ENCODE peak calls at places on chromosomes 7 and 10, in seven cellular contexts. I, M, J, A, O, F and N are unnamed samples.

GRCh38 chr7:150946826-150947750 is 31.0 kb downstream of the KCNH2 start:
- DNase-seq in O (no peak), A (no peak), F (peak; percentile 9), M (no peak), I (no peak), J (peak; percentile 50), N (no peak)

GRCh38 chr10:85445702-85446101 is 920.9 kb downstream of the GRID1 start:
- DNase-seq in J (no peak), A (no peak), F (no peak), I (no peak), O (no peak), M (no peak), N (no peak)

GRCh38 chr7:44201813-44202212 is 1.0 kb downstream of the YKT6 start:
- DNase-seq in A (no peak), J (no peak), O (no peak), M (no peak), F (no peak), I (no peak), N (no peak)

GRCh38 chr10:124629410-124629809 is 114.8 kb downstream of the FAM53B start:
- DNase-seq in O (no peak), J (peak; percentile 81), A (no peak), M (no peak), F (no peak), I (no peak), N (peak; percentile 63)

GRCh38 chr10:21724020-21724589 is 190.1 kb downstream of the MLLT10 start:
- DNase-seq in J (no peak), F (no peak), M (no peak), I (no peak), O (no peak), A (no peak), N (no peak)

GRCh38 chr10:72808001-72808400 is 85.5 kb upstream of the OIT3 start:
- DNase-seq in F (no peak), I (no peak), O (no peak), M (no peak), A (peak; percentile 12), J (no peak), N (no peak)

GRCh38 chr7:36207451-36208291 is 54.6 kb downstream of the EEPD1 start:
- DNase-seq in J (peak; percentile 79), M (no peak), O (peak; percentile 62), F (no peak), A (no peak), I (peak; percentile 31), N (peak; percentile 66)

GRCh38 chr10:29023678-29024077 is 265.2 kb upstream of the LYZL1 start:
- DNase-seq in O (no peak), F (no peak), A (no peak), M (no peak), J (no peak), I (no peak), N (no peak)

GRCh38 chr7:121116399-121116798 is 127.9 kb downstream of the CPED1 start:
- DNase-seq in O (no peak), A (no peak), F (no peak), J (no peak), M (no peak), I (no peak), N (no peak)

GRCh38 chr7:52325237-52325636 is 710.2 kb upstream of the POM121L12 start:
- DNase-seq in J (no peak), F (no peak), M (no peak), I (no peak), A (no peak), O (no peak), N (no peak)

GRCh38 chr10:98536551-98536950 is 89.8 kb upstream of the HPS1 start:
- DNase-seq in O (no peak), J (no peak), A (no peak), F (no peak), M (no peak), I (no peak), N (no peak)

GRCh38 chr7:151901828-151902227 is 24.9 kb upstream of the PRKAG2 start:
- DNase-seq in A (no peak), M (no peak), F (no peak), J (no peak), O (no peak), I (no peak), N (no peak)

GRCh38 chr7:25726682-25727357 is 425.2 kb upstream of the NFE2L3 start:
- DNase-seq in A (no peak), M (no peak), O (no peak), J (no peak), I (no peak), F (no peak), N (no peak)

GRCh38 chr7:110835209-110835608 is 255.7 kb upstream of the LRRN3 start:
- DNase-seq in O (no peak), I (no peak), J (no peak), F (no peak), M (no peak), A (no peak), N (no peak)

GRCh38 chr10:81820418-81820817 is 54.6 kb upstream of the NRG3 start:
- DNase-seq in M (no peak), J (no peak), O (no peak), I (no peak), F (no peak), A (peak; percentile 1), N (no peak)

GRCh38 chr10:43265799-43266721 is 805 bp downstream of the RASGEF1A start:
- DNase-seq in O (no peak), I (no peak), A (no peak), F (no peak), M (peak; percentile 66), J (no peak), N (peak; percentile 53)

GRCh38 chr10:69217119-69217754 is 2.9 kb upstream of the HKDC1 start:
- DNase-seq in J (no peak), O (peak; percentile 66), A (no peak), F (no peak), I (no peak), M (no peak), N (no peak)

GRCh38 chr7:35003679-35004278 is 33.5 kb downstream of the DPY19L1 start:
- DNase-seq in F (no peak), J (peak; percentile 32), O (peak; percentile 9), A (no peak), M (no peak), I (peak; percentile 18), N (peak; percentile 30)

GRCh38 chr10:132265878-132266496 is 41.8 kb downstream of the STK32C start:
- DNase-seq in O (no peak), F (no peak), A (no peak), I (no peak), M (no peak), J (no peak), N (no peak)

GRCh38 chr7:84183741-84184140 is 10.8 kb downstream of the SEMA3A start:
- DNase-seq in A (no peak), F (no peak), J (no peak), M (no peak), O (no peak), I (no peak), N (no peak)

GRCh38 chr10:54796876-54797275 is 4.2 kb downstream of the PCDH15 start:
- DNase-seq in F (no peak), I (no peak), A (no peak), J (peak; percentile 14), M (no peak), O (no peak), N (no peak)

GRCh38 chr10:124694467-124695195 is 49.5 kb downstream of the FAM53B start:
- DNase-seq in F (no peak), A (no peak), J (peak; percentile 34), I (no peak), M (no peak), O (no peak), N (peak; percentile 19)

GRCh38 chr7:69795932-69796331 is 197.7 kb downstream of the AUTS2 start:
- DNase-seq in M (no peak), J (no peak), I (no peak), F (no peak), A (no peak), O (no peak), N (no peak)

GRCh38 chr7:133217805-133218204 is 35.1 kb upstream of the EXOC4 start:
- DNase-seq in F (no peak), J (no peak), O (no peak), A (no peak), I (no peak), M (no peak), N (no peak)

GRCh38 chr7:140348161-140348849 is 50.0 kb downstream of the SLC37A3 start:
- DNase-seq in O (peak; percentile 44), F (no peak), A (no peak), M (no peak), I (peak; percentile 35), J (no peak), N (no peak)

GRCh38 chr7:47506716-47507354 is 75.1 kb downstream of the TNS3 start:
- DNase-seq in F (no peak), O (no peak), A (no peak), I (peak; percentile 40), J (no peak), M (no peak), N (no peak)

GRCh38 chr10:61175331-61175730 is 231.3 kb upstream of the RHOBTB1 start:
- DNase-seq in M (no peak), J (no peak), O (peak; percentile 55), A (no peak), I (no peak), F (no peak), N (no peak)

GRCh38 chr7:112167144-112167543 is 39.1 kb downstream of the DOCK4 start:
- DNase-seq in F (no peak), I (no peak), M (no peak), J (no peak), A (no peak), O (no peak), N (no peak)

GRCh38 chr10:94115725-94116124 is 122.0 kb downstream of the PLCE1 start:
- DNase-seq in F (no peak), I (no peak), O (no peak), J (no peak), M (no peak), A (no peak), N (no peak)

GRCh38 chr7:99562832-99563231 is 4.4 kb downstream of the ZNF655 start:
- DNase-seq in J (no peak), A (no peak), M (peak; percentile 50), I (no peak), F (peak; percentile 48), O (peak; percentile 97), N (no peak)

GRCh38 chr10:124194199-124194824 is 100.9 kb upstream of the CHST15 start:
- DNase-seq in O (no peak), M (no peak), J (no peak), A (no peak), I (no peak), F (no peak), N (no peak)

GRCh38 chr7:70833726-70834125 is 298.2 kb upstream of the GALNT17 start:
- DNase-seq in I (no peak), O (no peak), J (no peak), A (no peak), M (no peak), F (no peak), N (no peak)

GRCh38 chr10:113594673-113595072 is 41.8 kb downstream of the HABP2 start:
- DNase-seq in M (no peak), I (no peak), F (no peak), O (no peak), J (no peak), A (no peak), N (no peak)

GRCh38 chr10:97673736-97674525 is 13.1 kb downstream of the AVPI1 start:
- DNase-seq in J (peak; percentile 12), O (no peak), M (peak; percentile 30), A (peak; percentile 2), F (no peak), I (peak; percentile 54), N (no peak)

GRCh38 chr10:71548494-71548846 is 151.8 kb downstream of the CDH23 start:
- DNase-seq in O (no peak), J (no peak), A (peak; percentile 82), I (no peak), M (peak; percentile 50), F (no peak), N (no peak)

GRCh38 chr10:73968101-73968515 is 29.8 kb upstream of the VCL start:
- DNase-seq in A (no peak), O (no peak), F (no peak), I (no peak), M (no peak), J (peak; percentile 71), N (no peak)

GRCh38 chr10:3924344-3924743 is 139.3 kb upstream of the KLF6 start:
- DNase-seq in A (no peak), I (no peak), O (peak; percentile 84), M (no peak), F (no peak), J (no peak), N (no peak)

GRCh38 chr7:113968713-113969112 is 49.9 kb upstream of the PPP1R3A start:
- DNase-seq in I (no peak), A (no peak), J (no peak), M (no peak), F (no peak), O (no peak), N (no peak)